ENCODE peak calls at places on chromosomes 12 and 14, in ten cellular contexts. One of them, this sample, is unnamed.

GRCh38 chr14:22747769-22748168 is 18.7 kb upstream of the OXA1L start:
- DNase-seq in thoracic aorta: no peak
- DNase-seq in heart left ventricle: no peak
- DNase-seq in esophagus squamous epithelium: no peak
- DNase-seq in heart right ventricle: no peak
- DNase-seq in transverse colon: no peak
- DNase-seq in HCT116: no peak
- DNase-seq in spleen: no peak
- DNase-seq in neuronal stem cell: no peak
- DNase-seq in GM23248: no peak
- DNase-seq in this sample: no peak

GRCh38 chr12:30395190-30395589 is 300.5 kb downstream of the IPO8 start:
- DNase-seq in thoracic aorta: no peak
- DNase-seq in heart left ventricle: no peak
- DNase-seq in esophagus squamous epithelium: no peak
- DNase-seq in heart right ventricle: no peak
- DNase-seq in transverse colon: no peak
- DNase-seq in HCT116: no peak
- DNase-seq in spleen: no peak
- DNase-seq in neuronal stem cell: no peak
- DNase-seq in GM23248: no peak
- DNase-seq in this sample: no peak

GRCh38 chr12:7151532-7151931 is 21.4 kb downstream of the CLSTN3 start:
- DNase-seq in thoracic aorta: no peak
- DNase-seq in heart left ventricle: no peak
- DNase-seq in esophagus squamous epithelium: no peak
- DNase-seq in heart right ventricle: no peak
- DNase-seq in transverse colon: no peak
- DNase-seq in HCT116: no peak
- DNase-seq in spleen: no peak
- DNase-seq in neuronal stem cell: no peak
- DNase-seq in GM23248: no peak
- DNase-seq in this sample: no peak

GRCh38 chr14:52117433-52117832 is 48.6 kb upstream of the NID2 start:
- DNase-seq in thoracic aorta: no peak
- DNase-seq in heart left ventricle: no peak
- DNase-seq in esophagus squamous epithelium: no peak
- DNase-seq in heart right ventricle: no peak
- DNase-seq in transverse colon: no peak
- DNase-seq in HCT116: no peak
- DNase-seq in spleen: no peak
- DNase-seq in neuronal stem cell: no peak
- DNase-seq in GM23248: peak
- DNase-seq in this sample: no peak

GRCh38 chr12:124746649-124747425 is 116.8 kb downstream of the SCARB1 start:
- DNase-seq in thoracic aorta: no peak
- DNase-seq in heart left ventricle: no peak
- DNase-seq in esophagus squamous epithelium: no peak
- DNase-seq in heart right ventricle: no peak
- DNase-seq in transverse colon: no peak
- DNase-seq in HCT116: no peak
- DNase-seq in spleen: no peak
- DNase-seq in neuronal stem cell: no peak
- DNase-seq in GM23248: no peak
- DNase-seq in this sample: no peak

GRCh38 chr12:79251356-79251755 is 386.8 kb downstream of the SYT1 start:
- DNase-seq in thoracic aorta: no peak
- DNase-seq in heart left ventricle: no peak
- DNase-seq in esophagus squamous epithelium: no peak
- DNase-seq in heart right ventricle: no peak
- DNase-seq in transverse colon: no peak
- DNase-seq in HCT116: no peak
- DNase-seq in spleen: no peak
- DNase-seq in neuronal stem cell: no peak
- DNase-seq in GM23248: peak
- DNase-seq in this sample: no peak

GRCh38 chr12:48940181-48940580 is 14.9 kb upstream of the FKBP11 start:
- DNase-seq in thoracic aorta: no peak
- DNase-seq in heart left ventricle: no peak
- DNase-seq in esophagus squamous epithelium: no peak
- DNase-seq in heart right ventricle: no peak
- DNase-seq in transverse colon: no peak
- DNase-seq in HCT116: no peak
- DNase-seq in spleen: no peak
- DNase-seq in neuronal stem cell: no peak
- DNase-seq in GM23248: peak
- DNase-seq in this sample: no peak

GRCh38 chr12:99131761-99132199 is 486.7 kb downstream of the APAF1 start:
- DNase-seq in thoracic aorta: no peak
- DNase-seq in heart left ventricle: peak
- DNase-seq in esophagus squamous epithelium: no peak
- DNase-seq in heart right ventricle: peak
- DNase-seq in transverse colon: no peak
- DNase-seq in HCT116: no peak
- DNase-seq in spleen: no peak
- DNase-seq in neuronal stem cell: peak
- DNase-seq in GM23248: peak
- DNase-seq in this sample: peak

DNA sequence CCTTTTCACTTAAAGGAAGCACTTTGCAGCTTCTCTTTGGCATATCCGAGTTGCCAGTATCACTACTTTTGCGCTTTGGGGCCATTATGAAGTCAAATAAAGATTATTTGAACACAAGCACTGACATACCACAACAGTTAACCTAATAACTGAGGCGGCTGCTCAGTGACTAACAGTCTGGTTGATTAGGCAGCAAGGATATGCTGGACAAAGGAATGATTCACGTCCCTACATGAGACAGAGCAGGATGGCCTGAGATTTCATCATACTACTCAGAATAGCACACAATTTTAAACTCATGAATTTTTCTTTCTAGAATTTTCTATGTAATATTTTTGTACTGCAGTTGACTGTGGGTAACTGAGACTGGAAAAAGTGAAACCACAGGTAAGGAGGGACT is 56.9 kb upstream of the E2F7 start:
- DNase-seq in thoracic aorta: no peak
- DNase-seq in heart left ventricle: no peak
- DNase-seq in esophagus squamous epithelium: no peak
- DNase-seq in heart right ventricle: no peak
- DNase-seq in transverse colon: no peak
- DNase-seq in HCT116: peak
- DNase-seq in spleen: no peak
- DNase-seq in neuronal stem cell: no peak
- DNase-seq in GM23248: peak
- DNase-seq in this sample: no peak
- H3K27ac ChIP-seq in thoracic aorta: no peak
- H3K27ac ChIP-seq in heart left ventricle: no peak
- H3K27ac ChIP-seq in esophagus squamous epithelium: no peak
- H3K27ac ChIP-seq in heart right ventricle: no peak
- H3K27ac ChIP-seq in transverse colon: no peak
- H3K27ac ChIP-seq in HCT116: no peak
- H3K27ac ChIP-seq in spleen: no peak
- H3K27ac ChIP-seq in neuronal stem cell: no peak
- H3K27ac ChIP-seq in GM23248: peak
- H3K27ac ChIP-seq in this sample: no peak

DNA sequence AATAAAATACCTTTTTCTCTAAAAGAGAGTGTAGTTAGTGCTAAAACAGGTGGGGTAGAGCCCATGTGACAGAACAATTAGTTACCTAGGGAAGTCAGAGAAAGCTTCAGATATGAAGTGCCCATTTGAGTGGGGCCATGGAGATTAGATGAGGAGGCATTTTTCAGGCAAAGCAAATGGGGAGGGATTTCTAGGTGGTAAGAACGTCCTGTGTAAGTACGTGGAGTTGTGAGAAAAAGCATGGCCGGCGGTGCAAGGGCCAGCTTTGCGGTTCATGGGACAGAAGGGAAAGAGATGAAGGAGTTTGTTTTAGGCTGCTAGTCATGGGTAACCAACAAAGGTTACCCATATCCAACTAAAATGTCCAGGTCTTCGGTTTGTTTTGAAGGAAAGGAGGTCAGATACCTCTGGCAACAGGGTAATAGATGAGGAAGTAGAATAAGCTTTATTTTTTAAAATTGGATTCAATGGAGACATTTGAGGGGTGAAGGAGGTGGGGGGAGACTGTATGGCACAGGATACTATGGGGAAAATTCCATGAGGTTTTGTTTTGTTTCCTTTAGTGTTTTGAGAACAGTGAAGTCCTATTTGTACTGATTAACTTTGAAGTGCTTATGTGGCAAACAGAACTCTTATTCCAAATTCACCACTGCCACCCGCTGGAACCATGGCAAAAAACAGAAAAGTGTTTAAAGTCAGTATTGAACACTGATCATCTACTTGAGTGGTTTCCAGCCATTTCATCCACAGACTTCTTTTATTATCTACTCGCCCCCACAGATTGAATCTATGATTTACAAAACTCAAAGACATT is 10.0 kb upstream of the SNRPF start:
- DNase-seq in thoracic aorta: no peak
- DNase-seq in heart left ventricle: no peak
- DNase-seq in esophagus squamous epithelium: no peak
- DNase-seq in heart right ventricle: no peak
- DNase-seq in transverse colon: peak
- DNase-seq in HCT116: no peak
- DNase-seq in spleen: no peak
- DNase-seq in neuronal stem cell: peak
- DNase-seq in GM23248: peak
- DNase-seq in this sample: peak
- H3K27ac ChIP-seq in thoracic aorta: no peak
- H3K27ac ChIP-seq in heart left ventricle: no peak
- H3K27ac ChIP-seq in esophagus squamous epithelium: no peak
- H3K27ac ChIP-seq in heart right ventricle: no peak
- H3K27ac ChIP-seq in transverse colon: no peak
- H3K27ac ChIP-seq in HCT116: no peak
- H3K27ac ChIP-seq in spleen: no peak
- H3K27ac ChIP-seq in neuronal stem cell: no peak
- H3K27ac ChIP-seq in GM23248: no peak
- H3K27ac ChIP-seq in this sample: no peak

GRCh38 chr14:72010474-72010873 is 78.2 kb downstream of the RGS6 start:
- DNase-seq in thoracic aorta: no peak
- DNase-seq in heart left ventricle: no peak
- DNase-seq in esophagus squamous epithelium: no peak
- DNase-seq in heart right ventricle: no peak
- DNase-seq in transverse colon: no peak
- DNase-seq in HCT116: no peak
- DNase-seq in spleen: no peak
- DNase-seq in neuronal stem cell: no peak
- DNase-seq in GM23248: no peak
- DNase-seq in this sample: no peak
- H3K27ac ChIP-seq in thoracic aorta: no peak
- H3K27ac ChIP-seq in heart left ventricle: no peak
- H3K27ac ChIP-seq in esophagus squamous epithelium: no peak
- H3K27ac ChIP-seq in heart right ventricle: no peak
- H3K27ac ChIP-seq in transverse colon: no peak
- H3K27ac ChIP-seq in HCT116: no peak
- H3K27ac ChIP-seq in spleen: no peak
- H3K27ac ChIP-seq in neuronal stem cell: no peak
- H3K27ac ChIP-seq in GM23248: no peak
- H3K27ac ChIP-seq in this sample: no peak

DNA sequence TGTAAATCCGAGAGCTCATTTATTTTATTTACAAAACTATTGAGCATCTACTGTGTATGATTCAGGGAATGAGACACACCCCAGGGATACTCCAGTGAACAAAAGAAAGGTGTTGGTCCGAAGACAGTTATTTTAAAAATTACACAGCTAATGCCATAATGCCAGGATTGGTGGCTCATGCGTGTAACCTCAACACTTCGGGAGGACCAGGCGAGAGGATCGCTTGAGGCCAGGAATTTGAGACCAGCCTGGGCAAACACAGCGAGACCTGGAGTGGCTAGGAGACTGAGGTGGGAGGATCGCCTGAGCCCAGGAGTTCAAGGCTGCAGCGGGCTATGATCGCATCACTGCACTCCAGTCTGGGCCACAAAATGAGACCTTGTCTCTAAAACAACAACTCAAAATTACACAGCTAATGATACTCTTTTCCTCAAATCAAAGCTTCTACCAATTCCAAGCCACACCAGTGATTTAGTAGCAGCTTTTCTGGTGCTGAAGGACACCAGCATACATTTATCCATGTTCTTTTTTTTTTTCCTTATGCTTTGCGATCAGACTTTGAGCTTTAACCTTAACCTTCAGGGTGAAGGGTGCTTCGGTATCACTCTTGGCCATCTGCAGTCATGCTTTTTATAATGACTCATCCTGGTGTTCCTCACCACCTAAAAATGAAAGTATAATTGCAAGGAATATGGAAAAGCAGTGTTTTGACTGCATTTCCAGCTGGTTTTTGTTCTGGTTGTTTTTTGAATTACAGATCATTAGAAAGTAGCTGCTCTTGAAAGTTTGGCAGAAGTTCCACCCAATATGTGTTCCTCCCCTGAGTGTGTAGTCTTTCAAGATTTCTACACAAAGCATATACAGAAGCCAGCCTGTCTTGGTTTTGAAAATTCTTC is 1.1 kb upstream of the SLC41A2 start:
- DNase-seq in thoracic aorta: no peak
- DNase-seq in heart left ventricle: no peak
- DNase-seq in esophagus squamous epithelium: no peak
- DNase-seq in heart right ventricle: no peak
- DNase-seq in transverse colon: no peak
- DNase-seq in HCT116: no peak
- DNase-seq in spleen: peak
- DNase-seq in neuronal stem cell: no peak
- DNase-seq in GM23248: peak
- DNase-seq in this sample: peak
- H3K27ac ChIP-seq in thoracic aorta: peak
- H3K27ac ChIP-seq in heart left ventricle: no peak
- H3K27ac ChIP-seq in esophagus squamous epithelium: peak
- H3K27ac ChIP-seq in heart right ventricle: no peak
- H3K27ac ChIP-seq in transverse colon: peak
- H3K27ac ChIP-seq in HCT116: peak
- H3K27ac ChIP-seq in spleen: no peak
- H3K27ac ChIP-seq in neuronal stem cell: no peak
- H3K27ac ChIP-seq in GM23248: peak
- H3K27ac ChIP-seq in this sample: peak

This sample was measured in body of pancreas.